ENCODE peak calls at places on chromosomes 3 and 15, in seven cellular contexts. E, X, P, R, N, H and T are unnamed samples. For H3K4me1, the result is how much of the 10 kb centered on the place peaks cover.

GRCh38 chr3:128367726-128368125 is 99.0 kb downstream of the DNAJB8 start:
- DNase-seq in E (peak), X (no peak), P (no peak), R (peak), N (no peak), H (no peak), T (no peak)

GRCh38 chr3:46829699-46830208 is 33.5 kb downstream of the MYL3 start:
- DNase-seq in E (no peak), X (no peak), P (no peak), R (no peak), N (no peak), H (no peak), T (no peak)

GRCh38 chr3:127829537-127829936 is 7.2 kb upstream of the MGLL start:
- DNase-seq in E (no peak), X (no peak), P (no peak), R (no peak), N (no peak), H (no peak), T (no peak)

GRCh38 chr3:187841552-187841951 is 96.3 kb upstream of the BCL6 start:
- DNase-seq in E (peak), X (no peak), P (no peak), R (peak), N (no peak), H (no peak), T (no peak)

GRCh38 chr3:73352841-73353493 is 271.8 kb downstream of the PDZRN3 start:
- DNase-seq in E (no peak), X (no peak), P (no peak), R (no peak), N (no peak), H (no peak), T (no peak)

GRCh38 chr3:127501177-127501576 is 89.4 kb downstream of the TPRA1 start:
- DNase-seq in E (no peak), X (no peak), P (no peak), R (no peak), N (no peak), H (no peak), T (no peak)

GRCh38 chr3:182445576-182445975 is 347.7 kb upstream of the ATP11B start:
- DNase-seq in E (no peak), X (no peak), P (no peak), R (no peak), N (no peak), H (no peak), T (no peak)

GRCh38 chr3:112303811-112304325 is 9.9 kb upstream of the SLC9C1 start:
- DNase-seq in E (peak), X (peak), P (peak), R (no peak), N (no peak), H (no peak), T (no peak)

GRCh38 chr3:56923546-56924224 is 121.9 kb upstream of the ARHGEF3 start:
- DNase-seq in E (peak), X (peak), P (peak), R (peak), N (no peak), H (peak), T (no peak)

GRCh38 chr3:69542265-69543079 is 156.6 kb upstream of the FRMD4B start:
- DNase-seq in E (no peak), X (no peak), P (no peak), R (no peak), N (peak), H (no peak), T (no peak)

GRCh38 chr3:169173231-169173630 is 490.3 kb downstream of the MECOM start:
- DNase-seq in E (no peak), X (no peak), P (peak), R (peak), N (no peak), H (peak), T (no peak)
- H3K27ac ChIP-seq in E (no peak), X (no peak), P (no peak), R (peak), N (no peak), H (no peak), T (no peak)

GRCh38 chr15:84835661-84836384 is 18.7 kb downstream of the ALPK3 start:
- DNase-seq in E (no peak), X (no peak), P (no peak), R (no peak), N (no peak), H (no peak), T (no peak)
- H3K4me1 ChIP-seq in E (under half), X (under half), P (under half), R (under half), N (half or more), H (under half), T (under half)

DNA sequence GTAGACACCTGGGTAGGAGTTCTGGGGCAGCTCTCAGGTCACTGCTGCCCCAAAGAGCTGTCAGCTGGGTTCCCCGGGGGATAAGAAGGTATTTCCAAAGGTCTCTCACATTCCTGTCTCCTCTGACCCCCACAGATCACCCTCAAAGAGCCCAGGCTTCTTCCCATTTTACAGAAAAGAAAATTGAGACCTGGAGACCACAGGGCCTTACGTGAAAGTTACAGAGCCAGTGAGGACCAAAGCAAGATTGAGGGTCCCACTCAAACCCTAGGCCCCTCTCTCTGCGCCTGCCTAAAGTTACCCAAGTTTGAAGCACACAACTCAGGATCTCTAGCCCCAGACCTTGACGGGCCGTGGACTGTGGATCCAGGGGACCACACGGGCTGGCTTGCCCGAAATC is 3.9 kb upstream of the ATP2B2 start:
- DNase-seq in E (no peak), X (no peak), P (no peak), R (no peak), N (no peak), H (no peak), T (no peak)
- H3K27ac ChIP-seq in E (no peak), X (no peak), P (no peak), R (no peak), N (no peak), H (no peak), T (no peak)

GRCh38 chr3:170055209-170055608 is 17.4 kb downstream of the GPR160 start:
- DNase-seq in E (peak), X (no peak), P (no peak), R (no peak), N (no peak), H (no peak), T (no peak)
- H3K4me1 ChIP-seq in E (under half), X (under half), P (under half), R (under half), N (under half), H (under half), T (under half)

GRCh38 chr15:75451674-75452363 is at the start of gene SIN3A:
- DNase-seq in E (peak), X (peak), P (peak), R (peak), N (peak), H (peak), T (peak)

GRCh38 chr15:75451202-75451673 is 252 bp downstream of the SIN3A start:
- DNase-seq in E (no peak), X (no peak), P (no peak), R (no peak), N (no peak), H (no peak), T (no peak)

GRCh38 chr15:75449585-75450306 is 1.7 kb downstream of the SIN3A start:
- DNase-seq in E (no peak), X (no peak), P (no peak), R (no peak), N (no peak), H (no peak), T (no peak)

GRCh38 chr15:75450307-75451201 is 936 bp downstream of the SIN3A start:
- DNase-seq in E (peak), X (peak), P (peak), R (peak), N (peak), H (peak), T (peak)

GRCh38 chr15:75446146-75446545 is 5.3 kb downstream of the SIN3A start:
- DNase-seq in E (no peak), X (no peak), P (no peak), R (no peak), N (no peak), H (no peak), T (no peak)
- H3K27ac ChIP-seq in E (no peak), X (no peak), P (no peak), R (no peak), N (no peak), H (no peak), T (no peak)

GRCh38 chr15:101246824-101247745 is 4.8 kb downstream of the CHSY1 start:
- DNase-seq in E (no peak), X (no peak), P (no peak), R (no peak), N (no peak), H (no peak), T (no peak)
- H3K4me1 ChIP-seq in E (under half), X (half or more), P (under half), R (under half), N (half or more), H (under half), T (half or more)

GRCh38 chr15:62147149-62148013 is 17.7 kb downstream of the C2CD4B start:
- DNase-seq in E (no peak), X (no peak), P (peak), R (no peak), N (no peak), H (no peak), T (no peak)

GRCh38 chr15:62145015-62145735 is 19.9 kb downstream of the C2CD4B start:
- DNase-seq in E (no peak), X (no peak), P (no peak), R (no peak), N (no peak), H (no peak), T (no peak)

GRCh38 chr15:62150445-62150844 is 14.6 kb downstream of the C2CD4B start:
- DNase-seq in E (no peak), X (no peak), P (no peak), R (no peak), N (no peak), H (no peak), T (no peak)

GRCh38 chr15:62153228-62153627 is 11.9 kb downstream of the C2CD4B start:
- DNase-seq in E (no peak), X (no peak), P (no peak), R (no peak), N (no peak), H (no peak), T (no peak)

DNA sequence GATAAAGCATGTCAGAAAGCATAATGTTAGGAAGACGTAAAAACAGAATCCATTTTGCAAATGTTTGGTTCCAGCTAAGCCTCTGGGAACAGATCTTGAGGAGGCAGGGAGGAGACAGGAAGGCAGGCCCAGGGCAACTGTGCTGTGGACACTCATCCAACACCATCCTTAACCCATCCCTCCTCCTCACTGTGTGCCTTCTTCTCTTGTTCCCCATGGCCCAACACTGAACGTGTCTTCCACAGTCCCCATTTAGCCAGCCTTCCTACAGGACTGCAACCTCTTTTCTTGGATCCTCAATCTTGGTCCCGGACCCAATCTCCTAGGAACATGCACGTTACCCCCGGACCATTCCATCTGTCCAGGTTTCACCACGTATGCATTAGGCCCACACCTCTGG is 15.4 kb downstream of the C2CD4B start:
- DNase-seq in E (no peak), X (no peak), P (no peak), R (no peak), N (no peak), H (no peak), T (no peak)
- H3K27ac ChIP-seq in E (no peak), X (no peak), P (no peak), R (no peak), N (no peak), H (no peak), T (no peak)

DNA sequence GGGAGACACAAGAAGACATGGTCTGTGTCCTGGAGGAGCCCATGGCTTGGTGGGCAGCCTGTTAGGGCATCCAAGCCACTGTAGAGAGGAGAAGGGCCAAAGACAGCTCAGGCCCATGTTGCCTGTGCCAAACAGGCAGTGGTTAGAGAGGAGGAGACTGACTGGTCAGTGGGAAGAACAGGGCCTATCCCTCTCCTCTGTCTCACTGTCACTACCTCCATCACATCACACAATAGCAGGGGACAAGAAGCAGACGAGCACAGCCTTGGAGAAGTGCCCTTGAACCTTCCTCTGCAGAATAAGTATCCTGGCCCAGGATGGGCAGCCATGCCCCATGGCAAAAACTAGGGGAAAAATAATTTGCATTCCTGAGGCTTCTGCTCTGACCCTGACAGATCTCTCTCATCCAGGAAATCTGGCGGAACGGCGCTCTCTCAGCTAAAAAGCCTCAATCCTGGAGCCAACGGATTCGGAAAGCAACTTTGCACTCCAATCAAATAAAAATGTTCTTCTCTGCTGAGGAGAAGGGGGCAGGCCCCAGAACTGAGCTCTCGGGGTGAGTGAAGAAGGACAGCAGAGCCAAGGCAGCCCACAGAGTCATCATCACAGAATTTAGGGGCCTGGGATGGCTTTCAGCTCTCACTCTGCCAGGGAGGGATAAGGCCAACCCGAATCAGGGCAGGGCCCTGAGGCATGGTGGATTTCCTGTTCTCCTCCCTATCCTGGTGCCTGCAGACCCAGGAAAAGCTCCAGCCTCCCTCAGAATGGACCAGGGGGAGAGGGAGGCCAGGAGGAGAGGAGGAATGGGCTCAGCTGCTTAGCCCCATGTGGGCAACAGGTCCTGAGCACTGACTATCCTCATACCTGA is 1.6 kb downstream of the SHF start:
- DNase-seq in E (peak), X (no peak), P (no peak), R (no peak), N (no peak), H (no peak), T (no peak)
- H3K4me1 ChIP-seq in E (under half), X (under half), P (under half), R (under half), N (under half), H (under half), T (under half)

DNA sequence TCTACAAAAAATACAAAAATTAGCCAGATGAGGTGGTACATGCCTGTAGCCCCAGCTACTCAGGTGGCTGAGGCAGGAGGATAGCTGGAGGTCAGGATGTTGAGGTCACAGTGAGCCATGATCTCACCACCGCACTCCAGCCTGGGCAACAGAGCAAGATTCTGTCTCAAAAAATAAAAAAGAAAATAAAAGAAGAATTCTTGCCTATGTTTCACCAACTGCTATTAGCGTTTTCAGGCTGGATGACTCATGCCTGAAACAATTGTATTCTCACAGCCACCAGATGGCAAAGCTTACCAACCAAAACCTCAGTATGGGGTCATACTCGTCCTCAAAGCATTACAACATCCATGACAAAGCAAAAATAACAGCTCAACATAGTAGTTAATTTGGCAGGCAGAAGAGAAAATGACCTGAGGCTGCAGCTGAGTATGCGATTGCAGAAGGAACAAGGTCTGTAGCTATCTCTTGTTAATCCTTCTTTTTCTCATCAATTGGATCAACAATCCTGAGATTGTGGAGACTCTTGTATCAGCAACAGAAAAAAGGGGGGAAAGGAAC is 52.2 kb downstream of the TP53BP1 start:
- DNase-seq in E (peak), X (no peak), P (peak), R (peak), N (no peak), H (peak), T (peak)
- H3K27ac ChIP-seq in E (peak), X (no peak), P (peak), R (peak), N (peak), H (peak), T (peak)

GRCh38 chr15:81188354-81188753 is 8.3 kb upstream of the IL16 start:
- DNase-seq in E (no peak), X (no peak), P (no peak), R (no peak), N (no peak), H (no peak), T (no peak)
- H3K4me1 ChIP-seq in E (under half), X (under half), P (under half), R (under half), N (under half), H (under half), T (under half)